ENCODE peak calls at places on chromosomes 13 and 19, in six cellular contexts. Q, M, Y, Z, K and G are unnamed samples.

GRCh38 chr19:48815870-48816501 is 5.2 kb upstream of the BCAT2 start:
- DNase-seq in Q (no peak), M (peak; percentile 43), Y (no peak), Z (peak; percentile 33), K (no peak), G (peak; percentile 35)

GRCh38 chr13:76522083-76522755 is 364.0 kb downstream of the KCTD12 start:
- DNase-seq in Q (no peak), M (peak; percentile 37), Y (peak; percentile 83), Z (peak; percentile 20), K (no peak), G (peak; percentile 70)

GRCh38 chr13:23254506-23254905 is 73.7 kb downstream of the SGCG start:
- DNase-seq in Q (no peak), M (no peak), Y (peak; percentile 33), Z (no peak), K (no peak), G (no peak)

GRCh38 chr13:44618326-44618725 is 42.2 kb upstream of the TSC22D1 start:
- DNase-seq in Q (no peak), M (peak; percentile 44), Y (no peak), Z (no peak), K (no peak), G (no peak)

GRCh38 chr19:16970821-16971220 is 55.8 kb downstream of the CPAMD8 start:
- DNase-seq in Q (no peak), M (no peak), Y (no peak), Z (no peak), K (no peak), G (peak; percentile 16)

GRCh38 chr13:77213644-77214043 is 113.2 kb downstream of the MYCBP2 start:
- DNase-seq in Q (no peak), M (peak; percentile 68), Y (no peak), Z (peak; percentile 19), K (no peak), G (no peak)

GRCh38 chr13:18951412-18951811 is 230.2 kb downstream of the TUBA3C start:
- DNase-seq in Q (no peak), M (no peak), Y (no peak), Z (no peak), K (no peak), G (no peak)

GRCh38 chr13:40440990-40441820 is 225.2 kb downstream of the FOXO1 start:
- DNase-seq in Q (no peak), M (no peak), Y (no peak), Z (no peak), K (no peak), G (no peak)

GRCh38 chr19:1410136-1410786 is 2.9 kb downstream of the DAZAP1 start:
- DNase-seq in Q (no peak), M (peak; percentile 63), Y (no peak), Z (peak; percentile 30), K (no peak), G (no peak)

GRCh38 chr19:3108775-3109174 is 14.6 kb downstream of the GNA11 start:
- DNase-seq in Q (peak; percentile 56), M (peak; percentile 50), Y (peak; percentile 82), Z (peak; percentile 69), K (peak; percentile 61), G (peak; percentile 76)

GRCh38 chr19:5133986-5134595 is 165.2 kb downstream of the KDM4B start:
- DNase-seq in Q (no peak), M (no peak), Y (no peak), Z (no peak), K (no peak), G (no peak)

GRCh38 chr13:68745517-68745916 is 1362.1 kb upstream of the ATXN8OS start:
- DNase-seq in Q (no peak), M (no peak), Y (no peak), Z (no peak), K (no peak), G (no peak)

GRCh38 chr13:110546389-110546788 is 15.1 kb downstream of the RAB20 start:
- DNase-seq in Q (no peak), M (no peak), Y (no peak), Z (no peak), K (no peak), G (no peak)

GRCh38 chr19:55484571-55485438 is at the start of gene NAT14:
- DNase-seq in Q (peak; percentile 86), M (peak; percentile 48), Y (peak; percentile 91), Z (peak; percentile 86), K (peak; percentile 68), G (peak; percentile 93)

GRCh38 chr13:112444001-112444311 is 67.8 kb downstream of the SPACA7 start:
- DNase-seq in Q (peak; percentile 79), M (peak; percentile 42), Y (peak; percentile 90), Z (peak; percentile 26), K (peak; percentile 64), G (peak; percentile 82)

GRCh38 chr13:110799246-110800236 is 86.0 kb downstream of the ING1 start:
- DNase-seq in Q (no peak), M (peak; percentile 95), Y (no peak), Z (peak; percentile 82), K (no peak), G (no peak)

GRCh38 chr19:51712461-51713081 is 11.2 kb downstream of the HAS1 start:
- DNase-seq in Q (no peak), M (peak; percentile 35), Y (peak; percentile 78), Z (no peak), K (peak; percentile 57), G (peak; percentile 88)

GRCh38 chr19:17470204-17470841 is at the start of gene SLC27A1:
- DNase-seq in Q (peak; percentile 99), M (peak; percentile 98), Y (peak; percentile 99), Z (peak; percentile 99), K (peak; percentile 96), G (peak; percentile 99)

GRCh38 chr19:46205183-46205984 is 24.2 kb upstream of the IGFL1 start:
- DNase-seq in Q (no peak), M (no peak), Y (no peak), Z (no peak), K (no peak), G (no peak)

GRCh38 chr19:46211201-46211881 is 18.2 kb upstream of the IGFL1 start:
- DNase-seq in Q (no peak), M (no peak), Y (peak; percentile 91), Z (peak; percentile 12), K (peak; percentile 68), G (peak; percentile 98)

GRCh38 chr19:46210634-46211033 is 18.9 kb upstream of the IGFL1 start:
- DNase-seq in Q (no peak), M (no peak), Y (no peak), Z (no peak), K (no peak), G (no peak)

GRCh38 chr19:46206176-46206575 is 23.4 kb upstream of the IGFL1 start:
- DNase-seq in Q (no peak), M (no peak), Y (no peak), Z (no peak), K (no peak), G (no peak)

GRCh38 chr19:46209051-46209450 is 20.5 kb upstream of the IGFL1 start:
- DNase-seq in Q (no peak), M (no peak), Y (no peak), Z (no peak), K (no peak), G (no peak)
- H3K18ac ChIP-seq in Q (peak overlapping the region; percentile 68), M (no peak overlapping the region), Y (no peak overlapping the region), Z (no peak overlapping the region), K (no peak overlapping the region), G (no peak overlapping the region)

GRCh38 chr13:59364508-59365187 is 799.1 kb downstream of the DIAPH3 start:
- DNase-seq in Q (no peak), M (no peak), Y (peak; percentile 38), Z (no peak), K (no peak), G (peak; percentile 55)
- H2BK15ac ChIP-seq in Q (no peak overlapping the region), M (no peak overlapping the region), Y (no peak overlapping the region), Z (no peak overlapping the region), K (no peak overlapping the region), G (no peak overlapping the region)

GRCh38 chr19:13154911-13155471 is 4.8 kb downstream of the IER2 start:
- DNase-seq in Q (peak; percentile 67), M (peak; percentile 65), Y (peak; percentile 92), Z (peak; percentile 93), K (no peak), G (peak; percentile 95)

GRCh38 chr19:13153627-13154240 is 3.5 kb downstream of the IER2 start:
- DNase-seq in Q (peak; percentile 48), M (no peak), Y (no peak), Z (no peak), K (no peak), G (peak; percentile 72)

GRCh38 chr19:13152854-13153626 is 2.8 kb downstream of the IER2 start:
- DNase-seq in Q (peak; percentile 98), M (peak; percentile 93), Y (peak; percentile 96), Z (peak; percentile 98), K (no peak), G (peak; percentile 98)

GRCh38 chr19:13155472-13156284 is 5.5 kb downstream of the IER2 start:
- DNase-seq in Q (peak; percentile 83), M (peak; percentile 76), Y (peak; percentile 94), Z (peak; percentile 96), K (no peak), G (peak; percentile 95)

GRCh38 chr19:13154241-13154778 is 4.1 kb downstream of the IER2 start:
- DNase-seq in Q (peak; percentile 46), M (peak; percentile 95), Y (peak; percentile 41), Z (peak; percentile 82), K (no peak), G (peak; percentile 72)
- H2BK120ac ChIP-seq in Q (no peak overlapping the region), M (peak overlapping the region; percentile 65), Y (peak overlapping the region; percentile 52), Z (peak overlapping the region; percentile 78), K (peak overlapping the region; percentile 18), G (peak overlapping the region; percentile 1)

DNA sequence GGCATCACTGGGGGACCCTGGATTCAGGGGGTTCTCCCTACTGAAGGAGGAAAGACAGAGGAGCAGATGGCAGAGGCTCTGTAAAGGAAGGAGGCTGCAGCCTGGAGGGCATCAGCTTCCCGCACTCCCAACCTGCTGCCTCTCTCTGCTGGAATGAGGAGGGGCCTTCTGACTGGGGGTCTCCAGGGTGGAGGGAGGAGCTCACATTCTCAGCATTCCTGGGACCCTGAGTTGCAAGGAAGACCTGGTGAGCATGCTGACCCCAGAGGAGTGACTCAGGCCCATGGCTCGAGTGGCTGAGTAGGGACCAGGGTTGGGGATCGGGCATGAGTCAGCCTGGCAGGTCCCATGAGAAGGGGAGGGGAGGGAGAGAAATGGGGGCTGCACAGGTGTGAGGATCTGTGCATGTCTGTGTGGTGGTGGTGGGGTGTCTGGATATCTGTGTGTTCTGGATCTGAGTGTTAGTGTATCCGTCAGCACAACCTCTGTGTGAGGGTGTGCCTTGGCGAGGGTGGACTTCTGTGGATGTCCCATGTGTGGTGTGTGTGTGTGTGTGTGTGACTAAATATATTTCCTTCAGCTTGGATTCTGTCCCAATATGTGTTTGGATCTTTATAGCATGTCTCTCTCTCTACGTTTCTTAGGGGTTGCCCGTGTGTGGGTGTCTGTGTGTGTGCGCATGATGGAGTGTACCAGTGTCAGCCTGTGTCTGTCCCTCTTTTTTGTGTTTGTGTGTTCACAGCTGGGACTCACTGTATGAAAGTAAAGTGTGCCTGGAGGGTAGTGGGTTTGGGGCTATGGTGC is 4.6 kb downstream of the AXL start:
- DNase-seq in Q (peak; percentile 80), M (peak; percentile 96), Y (peak; percentile 85), Z (peak; percentile 87), K (peak; percentile 84), G (peak; percentile 96)
- H3K18ac ChIP-seq in Q (peak overlapping the region; percentile 94), M (peak overlapping the region; percentile 68), Y (no peak overlapping the region), Z (peak overlapping the region; percentile 22), K (peak overlapping the region; percentile 89), G (no peak overlapping the region)

GRCh38 chr13:31116224-31116623 is 45.5 kb downstream of the HSPH1 start:
- DNase-seq in Q (no peak), M (no peak), Y (no peak), Z (no peak), K (no peak), G (no peak)
- H2BK15ac ChIP-seq in Q (no peak overlapping the region), M (no peak overlapping the region), Y (no peak overlapping the region), Z (no peak overlapping the region), K (no peak overlapping the region), G (no peak overlapping the region)